ENCODE peak calls at places on chromosomes 11 and 22, in six cellular contexts. C is IMR-90, V is fibroblast of mammary gland, O is HCT116, G is AG04450, A is Caco-2. S is an unnamed sample.

GRCh38 chr11:377174-377865 is 8.0 kb downstream of the B4GALNT4 start:
- DNase-seq in O (no peak), V (no peak), C (no peak), G (no peak), A (no peak), S (no peak)

GRCh38 chr11:122215244-122215992 is 99.4 kb upstream of the BLID start:
- DNase-seq in O (peak; percentile 51), A (peak; percentile 68), C (peak; percentile 99), V (peak; percentile 94), G (peak; percentile 94), S (no peak)

GRCh38 chr11:75261902-75262361 is 21.4 kb downstream of the TPBGL start:
- DNase-seq in O (no peak), A (peak; percentile 31), G (no peak), V (no peak), C (no peak), S (no peak)

GRCh38 chr11:107549253-107549953 is 16.1 kb downstream of the ALKBH8 start:
- DNase-seq in C (peak; percentile 51), G (no peak), O (no peak), A (no peak), V (peak; percentile 65), S (no peak)

GRCh38 chr11:61791737-61792309 is 576 bp downstream of the TMEM258 start:
- DNase-seq in A (peak; percentile 74), C (peak; percentile 95), O (peak; percentile 63), V (peak; percentile 96), G (peak; percentile 83), S (peak; percentile 75)

GRCh38 chr11:17388609-17389204 is at the start of gene KCNJ11:
- DNase-seq in V (no peak), O (no peak), C (no peak), A (peak; percentile 58), G (no peak), S (no peak)

GRCh38 chr11:2760196-2760871 is 60.5 kb upstream of the KCNQ1OT1 start:
- DNase-seq in O (no peak), A (peak; percentile 15), V (no peak), G (no peak), C (no peak), S (no peak)

GRCh38 chr11:107733518-107733917 is 21.7 kb upstream of the SLN start:
- DNase-seq in A (no peak), O (no peak), V (peak; percentile 35), G (no peak), C (no peak), S (no peak)

GRCh38 chr11:75214411-75214821 is 26.2 kb upstream of the TPBGL start:
- DNase-seq in G (peak; percentile 32), O (peak; percentile 48), V (peak; percentile 75), A (peak; percentile 95), C (peak; percentile 72), S (peak; percentile 66)

GRCh38 chr11:75536786-75537629 is 11.3 kb upstream of the GDPD5 start:
- DNase-seq in A (no peak), G (no peak), C (peak; percentile 41), V (peak; percentile 50), O (peak; percentile 87), S (peak; percentile 91)

GRCh38 chr11:128437137-128437536 is 150.2 kb downstream of the ETS1 start:
- DNase-seq in V (peak; percentile 53), O (no peak), C (peak; percentile 79), G (no peak), A (no peak), S (no peak)

GRCh38 chr11:47599821-47600377 is 5.7 kb upstream of the C1QTNF4 start:
- DNase-seq in V (no peak), C (no peak), A (peak; percentile 12), O (no peak), G (no peak), S (no peak)

GRCh38 chr22:31604746-31605705 is 57.0 kb downstream of the PISD start:
- DNase-seq in V (no peak), C (no peak), O (no peak), G (no peak), A (peak; percentile 25), S (no peak)

GRCh38 chr22:23055448-23056179 is 14.7 kb upstream of the GNAZ start:
- DNase-seq in C (no peak), G (no peak), O (no peak), V (no peak), A (no peak), S (no peak)

GRCh38 chr11:78350646-78351165 is 66.9 kb downstream of the GAB2 start:
- DNase-seq in A (no peak), O (no peak), G (no peak), C (peak; percentile 47), V (peak; percentile 58), S (no peak)

GRCh38 chr11:43573233-43573632 is 107.3 kb upstream of the HSD17B12 start:
- DNase-seq in O (peak; percentile 16), C (no peak), V (peak; percentile 39), A (no peak), G (no peak), S (no peak)

GRCh38 chr11:120667934-120668333 is 156.4 kb downstream of the GRIK4 start:
- DNase-seq in G (no peak), A (no peak), V (no peak), O (no peak), C (no peak), S (no peak)

GRCh38 chr22:37518509-37519267 is 527 bp downstream of the CARD10 start:
- DNase-seq in A (no peak), C (no peak), G (no peak), V (no peak), O (no peak), S (no peak)

GRCh38 chr11:94604496-94604895 is 37.3 kb downstream of the PIWIL4 start:
- DNase-seq in V (no peak), A (no peak), C (peak; percentile 18), G (no peak), O (no peak), S (peak; percentile 47)

GRCh38 chr11:6402561-6402981 is 12.3 kb downstream of the SMPD1 start:
- DNase-seq in G (no peak), A (no peak), C (peak; percentile 39), O (no peak), V (no peak), S (no peak)

GRCh38 chr22:33296941-33297340 is 238.8 kb upstream of the SYN3 start:
- DNase-seq in A (no peak), O (no peak), G (no peak), C (no peak), V (no peak), S (no peak)

GRCh38 chr22:48226026-48227013 is 1463.9 kb downstream of the TBC1D22A start:
- DNase-seq in C (no peak), G (no peak), O (no peak), A (no peak), V (no peak), S (no peak)

GRCh38 chr22:50587407-50587806 is 4.8 kb upstream of the CHKB start:
- DNase-seq in G (no peak), A (peak; percentile 27), V (no peak), C (no peak), O (no peak), S (no peak)

GRCh38 chr11:34655335-34656008 is 34.6 kb downstream of the EHF start:
- DNase-seq in V (peak; percentile 92), O (no peak), C (peak; percentile 97), A (no peak), G (peak; percentile 67), S (no peak)

GRCh38 chr22:36334081-36334831 is 53.5 kb downstream of the MYH9 start:
- DNase-seq in V (no peak), G (no peak), A (no peak), O (no peak), C (no peak), S (no peak)

GRCh38 chr11:14446701-14447169 is 52.9 kb downstream of the COPB1 start:
- DNase-seq in G (no peak), V (peak; percentile 41), O (no peak), C (peak; percentile 70), A (no peak), S (peak; percentile 67)

GRCh38 chr11:34405079-34405858 is 33.5 kb upstream of the CAT start:
- DNase-seq in V (peak; percentile 61), C (no peak), A (no peak), G (no peak), O (no peak), S (no peak)

GRCh38 chr22:47902646-47903180 is 1140.3 kb downstream of the TBC1D22A start:
- DNase-seq in V (no peak), A (no peak), C (no peak), O (no peak), G (no peak), S (no peak)

GRCh38 chr22:39215430-39216142 is 29.2 kb downstream of the PDGFB start:
- DNase-seq in C (no peak), G (no peak), V (no peak), A (peak; percentile 23), O (peak; percentile 35), S (no peak)

GRCh38 chr22:33677536-33677935 is 242.7 kb downstream of the LARGE1 start:
- DNase-seq in G (no peak), A (no peak), V (no peak), C (no peak), O (no peak), S (no peak)

GRCh38 chr22:49768511-49768910 is 59.2 kb downstream of the BRD1 start:
- DNase-seq in C (no peak), V (no peak), G (no peak), O (no peak), A (no peak), S (no peak)

GRCh38 chr11:115476463-115477286 is 27.5 kb downstream of the CADM1 start:
- DNase-seq in A (no peak), G (no peak), V (no peak), C (no peak), O (no peak), S (no peak)

GRCh38 chr11:121023848-121024751 is at the start of gene TBCEL:
- DNase-seq in A (peak; percentile 95), O (peak; percentile 56), C (peak; percentile 79), G (peak; percentile 50), V (peak; percentile 72), S (peak; percentile 45)

GRCh38 chr11:62805044-62805892 is at the start of gene NXF1:
- DNase-seq in C (peak; percentile 92), O (peak; percentile 90), V (peak; percentile 90), G (peak; percentile 87), A (peak; percentile 94), S (peak; percentile 98)
- TF ChIP-seq CTCF in C (no peak), O (no peak), V (no peak), G (peak; percentile 14), A (peak; percentile 27), S (no peak)

DNA sequence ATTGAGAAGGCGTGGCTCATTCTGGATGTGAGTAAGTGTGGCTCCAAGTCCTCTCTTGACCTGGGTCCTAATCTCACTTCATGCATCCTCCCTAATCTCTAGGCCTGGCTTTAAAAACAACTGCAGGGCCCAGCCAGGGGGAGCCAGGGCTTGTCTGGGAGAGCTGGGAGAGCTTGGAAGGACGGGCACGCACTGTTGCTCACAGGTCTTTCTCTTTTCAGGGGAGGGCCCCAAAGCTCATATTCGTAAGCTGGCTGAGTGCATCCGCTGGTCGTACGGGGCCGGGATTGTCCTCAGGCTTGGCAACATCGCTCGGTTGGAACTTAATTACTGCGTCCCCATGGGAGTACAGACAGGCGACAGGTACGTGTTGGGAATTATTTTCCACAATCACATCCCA is 34.1 kb upstream of the PARVB start:
- DNase-seq in V (no peak), O (no peak), A (no peak), G (no peak), C (no peak), S (no peak)
- H3K4me3 ChIP-seq in V (no peak overlapping the region), O (no peak overlapping the region), A (no peak overlapping the region), G (no peak overlapping the region), C (no peak overlapping the region), S (no peak overlapping the region)

GRCh38 chr22:45094081-45094720 is 69.5 kb upstream of the NUP50 start:
- DNase-seq in O (no peak), A (no peak), C (no peak), V (no peak), G (no peak), S (no peak)
- TF ChIP-seq CTCF in O (no peak), A (no peak), C (no peak), V (no peak), G (no peak), S (no peak)

GRCh38 chr11:7673724-7674434 is 579 bp upstream of the CYB5R2 start:
- DNase-seq in G (no peak), O (peak; percentile 29), A (no peak), V (peak; percentile 40), C (no peak), S (no peak)
- H3K4me3 ChIP-seq in G (peak overlapping the region; percentile 51), O (peak overlapping the region; percentile 56), A (peak overlapping the region; percentile 40), V (peak overlapping the region; percentile 53), C (peak overlapping the region; percentile 35), S (no peak overlapping the region)

S was measured in PC-9.